ENCODE peak calls at places on chromosomes 6 and 20, in eight cellular contexts. One of them, this sample, is unnamed.

GRCh38 chr20:57659131-57659788 is 39.0 kb upstream of the ZBP1 start:
- DNase-seq in psoas muscle: no peak
- DNase-seq in endodermal cell: peak
- DNase-seq in heart right ventricle: no peak
- DNase-seq in mammary epithelial cell: no peak
- DNase-seq in CD8-positive, alpha-beta memory T cell: peak
- DNase-seq in cardiac muscle cell: no peak
- DNase-seq in CD8-positive, alpha-beta T cell: no peak
- DNase-seq in this sample: no peak

GRCh38 chr20:42442728-42443127 is 747.0 kb downstream of the PTPRT start:
- DNase-seq in CD8-positive, alpha-beta memory T cell: no peak
- DNase-seq in mammary epithelial cell: no peak
- DNase-seq in heart right ventricle: no peak
- DNase-seq in CD8-positive, alpha-beta T cell: no peak
- DNase-seq in cardiac muscle cell: no peak
- DNase-seq in endodermal cell: no peak
- DNase-seq in psoas muscle: no peak
- DNase-seq in this sample: no peak

GRCh38 chr6:150900049-150900448 is 34.5 kb downstream of the MTHFD1L start:
- DNase-seq in psoas muscle: no peak
- DNase-seq in CD8-positive, alpha-beta memory T cell: no peak
- DNase-seq in heart right ventricle: no peak
- DNase-seq in endodermal cell: no peak
- DNase-seq in cardiac muscle cell: no peak
- DNase-seq in mammary epithelial cell: no peak
- DNase-seq in CD8-positive, alpha-beta T cell: no peak
- DNase-seq in this sample: no peak

GRCh38 chr6:110609101-110609500 is 132.7 kb upstream of the SLC22A16 start:
- DNase-seq in CD8-positive, alpha-beta T cell: no peak
- DNase-seq in mammary epithelial cell: no peak
- DNase-seq in endodermal cell: no peak
- DNase-seq in cardiac muscle cell: no peak
- DNase-seq in CD8-positive, alpha-beta memory T cell: no peak
- DNase-seq in heart right ventricle: no peak
- DNase-seq in psoas muscle: no peak
- DNase-seq in this sample: no peak

GRCh38 chr20:43691928-43692524 is 25.1 kb downstream of the MYBL2 start:
- DNase-seq in endodermal cell: peak
- DNase-seq in mammary epithelial cell: peak
- DNase-seq in CD8-positive, alpha-beta memory T cell: peak
- DNase-seq in CD8-positive, alpha-beta T cell: peak
- DNase-seq in heart right ventricle: no peak
- DNase-seq in psoas muscle: peak
- DNase-seq in cardiac muscle cell: peak
- DNase-seq in this sample: no peak

GRCh38 chr6:49269190-49269589 is 193.9 kb downstream of the MMUT start:
- DNase-seq in cardiac muscle cell: no peak
- DNase-seq in psoas muscle: no peak
- DNase-seq in endodermal cell: no peak
- DNase-seq in mammary epithelial cell: peak
- DNase-seq in CD8-positive, alpha-beta memory T cell: no peak
- DNase-seq in heart right ventricle: no peak
- DNase-seq in CD8-positive, alpha-beta T cell: no peak
- DNase-seq in this sample: no peak

GRCh38 chr6:131116755-131117360 is 18.4 kb upstream of the AKAP7 start:
- DNase-seq in heart right ventricle: no peak
- DNase-seq in CD8-positive, alpha-beta T cell: no peak
- DNase-seq in mammary epithelial cell: peak
- DNase-seq in endodermal cell: no peak
- DNase-seq in psoas muscle: no peak
- DNase-seq in cardiac muscle cell: peak
- DNase-seq in CD8-positive, alpha-beta memory T cell: no peak
- DNase-seq in this sample: peak

GRCh38 chr6:65876668-65877067 is 169.6 kb upstream of the EYS start:
- DNase-seq in CD8-positive, alpha-beta memory T cell: no peak
- DNase-seq in cardiac muscle cell: no peak
- DNase-seq in endodermal cell: no peak
- DNase-seq in CD8-positive, alpha-beta T cell: no peak
- DNase-seq in heart right ventricle: no peak
- DNase-seq in psoas muscle: no peak
- DNase-seq in mammary epithelial cell: no peak
- DNase-seq in this sample: no peak

GRCh38 chr6:116111552-116112528 is 11.2 kb downstream of the NT5DC1 start:
- DNase-seq in cardiac muscle cell: peak
- DNase-seq in endodermal cell: peak
- DNase-seq in CD8-positive, alpha-beta T cell: no peak
- DNase-seq in psoas muscle: no peak
- DNase-seq in heart right ventricle: no peak
- DNase-seq in mammary epithelial cell: peak
- DNase-seq in CD8-positive, alpha-beta memory T cell: no peak
- DNase-seq in this sample: no peak

DNA sequence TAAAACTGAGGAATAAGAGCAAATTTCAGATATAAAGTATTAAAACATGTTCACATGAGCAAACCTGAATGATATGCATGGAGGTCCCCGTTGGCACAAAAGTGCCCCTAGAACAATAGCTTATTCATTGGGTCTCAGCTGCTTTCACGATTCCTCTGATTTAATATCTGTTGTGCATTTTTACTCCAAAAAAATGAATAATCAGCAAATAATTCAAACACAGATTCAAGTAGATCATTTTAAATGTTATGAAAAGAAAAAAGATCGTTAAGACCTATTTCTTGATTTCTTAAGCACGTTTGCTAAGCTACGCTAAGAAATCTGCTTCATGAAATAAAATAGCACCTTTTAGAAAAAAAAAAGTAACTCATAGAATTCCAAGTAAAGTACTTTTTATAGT is 21.7 kb downstream of the HUS1B start:
- DNase-seq in psoas muscle: no peak
- DNase-seq in mammary epithelial cell: no peak
- DNase-seq in endodermal cell: no peak
- DNase-seq in cardiac muscle cell: no peak
- DNase-seq in CD8-positive, alpha-beta T cell: no peak
- DNase-seq in heart right ventricle: no peak
- DNase-seq in CD8-positive, alpha-beta memory T cell: no peak
- DNase-seq in this sample: no peak
- H3K4me3 ChIP-seq in psoas muscle: no peak
- H3K4me3 ChIP-seq in mammary epithelial cell: no peak
- H3K4me3 ChIP-seq in endodermal cell: no peak
- H3K4me3 ChIP-seq in cardiac muscle cell: no peak
- H3K4me3 ChIP-seq in CD8-positive, alpha-beta T cell: no peak
- H3K4me3 ChIP-seq in heart right ventricle: no peak
- H3K4me3 ChIP-seq in CD8-positive, alpha-beta memory T cell: no peak
- H3K4me3 ChIP-seq in this sample: no peak

GRCh38 chr20:9348746-9349145 is 165.6 kb upstream of the LAMP5 start:
- DNase-seq in CD8-positive, alpha-beta memory T cell: no peak
- DNase-seq in psoas muscle: no peak
- DNase-seq in heart right ventricle: no peak
- DNase-seq in endodermal cell: no peak
- DNase-seq in cardiac muscle cell: peak
- DNase-seq in mammary epithelial cell: no peak
- DNase-seq in CD8-positive, alpha-beta T cell: no peak
- DNase-seq in this sample: no peak
- H3K27ac ChIP-seq in CD8-positive, alpha-beta memory T cell: no peak
- H3K27ac ChIP-seq in psoas muscle: no peak
- H3K27ac ChIP-seq in heart right ventricle: no peak
- H3K27ac ChIP-seq in endodermal cell: no peak
- H3K27ac ChIP-seq in cardiac muscle cell: peak
- H3K27ac ChIP-seq in mammary epithelial cell: no peak
- H3K27ac ChIP-seq in CD8-positive, alpha-beta T cell: no peak
- H3K27ac ChIP-seq in this sample: no peak

DNA sequence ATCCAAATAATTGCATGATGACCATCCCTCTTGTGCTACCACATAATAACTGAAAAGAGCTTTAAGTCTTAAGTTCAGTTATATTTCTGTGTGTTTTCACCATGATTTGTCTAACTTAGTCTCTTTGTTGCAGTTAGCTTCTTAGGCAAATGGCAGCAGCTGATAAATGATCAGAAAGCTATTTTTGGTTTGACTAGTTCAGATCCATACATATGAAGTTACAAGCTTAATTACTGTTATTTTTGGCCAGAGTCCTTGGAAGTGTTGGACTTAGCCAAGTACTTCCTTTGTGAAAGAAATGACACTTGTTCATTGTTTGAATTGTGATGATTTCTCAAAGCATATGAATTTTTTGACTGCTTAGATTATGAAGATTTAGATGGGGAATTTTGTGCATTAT is 54.2 kb downstream of the HIVEP1 start:
- DNase-seq in CD8-positive, alpha-beta memory T cell: no peak
- DNase-seq in mammary epithelial cell: no peak
- DNase-seq in endodermal cell: no peak
- DNase-seq in cardiac muscle cell: no peak
- DNase-seq in psoas muscle: no peak
- DNase-seq in CD8-positive, alpha-beta T cell: no peak
- DNase-seq in heart right ventricle: no peak
- DNase-seq in this sample: no peak
- H3K4me3 ChIP-seq in CD8-positive, alpha-beta memory T cell: no peak
- H3K4me3 ChIP-seq in mammary epithelial cell: no peak
- H3K4me3 ChIP-seq in endodermal cell: no peak
- H3K4me3 ChIP-seq in cardiac muscle cell: no peak
- H3K4me3 ChIP-seq in psoas muscle: no peak
- H3K4me3 ChIP-seq in CD8-positive, alpha-beta T cell: no peak
- H3K4me3 ChIP-seq in heart right ventricle: no peak
- H3K4me3 ChIP-seq in this sample: no peak

GRCh38 chr6:151914475-151914874 is 107.0 kb downstream of the ESR1 start:
- DNase-seq in CD8-positive, alpha-beta memory T cell: no peak
- DNase-seq in heart right ventricle: no peak
- DNase-seq in psoas muscle: no peak
- DNase-seq in endodermal cell: no peak
- DNase-seq in cardiac muscle cell: no peak
- DNase-seq in mammary epithelial cell: no peak
- DNase-seq in CD8-positive, alpha-beta T cell: no peak
- DNase-seq in this sample: no peak

GRCh38 chr6:151911401-151911800 is 103.9 kb downstream of the ESR1 start:
- DNase-seq in endodermal cell: no peak
- DNase-seq in heart right ventricle: no peak
- DNase-seq in psoas muscle: no peak
- DNase-seq in CD8-positive, alpha-beta memory T cell: no peak
- DNase-seq in cardiac muscle cell: no peak
- DNase-seq in mammary epithelial cell: peak
- DNase-seq in CD8-positive, alpha-beta T cell: no peak
- DNase-seq in this sample: no peak

GRCh38 chr6:151916075-151916474 is 108.6 kb downstream of the ESR1 start:
- DNase-seq in CD8-positive, alpha-beta T cell: no peak
- DNase-seq in heart right ventricle: no peak
- DNase-seq in endodermal cell: no peak
- DNase-seq in cardiac muscle cell: no peak
- DNase-seq in CD8-positive, alpha-beta memory T cell: no peak
- DNase-seq in psoas muscle: no peak
- DNase-seq in mammary epithelial cell: no peak
- DNase-seq in this sample: no peak

GRCh38 chr6:151917531-151918329 is 110.2 kb downstream of the ESR1 start:
- DNase-seq in psoas muscle: no peak
- DNase-seq in CD8-positive, alpha-beta T cell: no peak
- DNase-seq in heart right ventricle: no peak
- DNase-seq in cardiac muscle cell: no peak
- DNase-seq in mammary epithelial cell: peak
- DNase-seq in CD8-positive, alpha-beta memory T cell: no peak
- DNase-seq in endodermal cell: peak
- DNase-seq in this sample: no peak

GRCh38 chr6:151916680-151917164 is 109.2 kb downstream of the ESR1 start:
- DNase-seq in cardiac muscle cell: no peak
- DNase-seq in heart right ventricle: no peak
- DNase-seq in psoas muscle: no peak
- DNase-seq in mammary epithelial cell: peak
- DNase-seq in CD8-positive, alpha-beta memory T cell: no peak
- DNase-seq in endodermal cell: no peak
- DNase-seq in CD8-positive, alpha-beta T cell: no peak
- DNase-seq in this sample: no peak
- H3K27ac ChIP-seq in cardiac muscle cell: no peak
- H3K27ac ChIP-seq in heart right ventricle: no peak
- H3K27ac ChIP-seq in psoas muscle: peak
- H3K27ac ChIP-seq in mammary epithelial cell: peak
- H3K27ac ChIP-seq in CD8-positive, alpha-beta memory T cell: no peak
- H3K27ac ChIP-seq in endodermal cell: no peak
- H3K27ac ChIP-seq in CD8-positive, alpha-beta T cell: no peak
- H3K27ac ChIP-seq in this sample: no peak

GRCh38 chr20:61860588-61860987 is 205.1 kb downstream of the TAF4 start:
- DNase-seq in CD8-positive, alpha-beta T cell: no peak
- DNase-seq in psoas muscle: no peak
- DNase-seq in cardiac muscle cell: no peak
- DNase-seq in CD8-positive, alpha-beta memory T cell: no peak
- DNase-seq in endodermal cell: no peak
- DNase-seq in heart right ventricle: no peak
- DNase-seq in mammary epithelial cell: no peak
- DNase-seq in this sample: no peak

GRCh38 chr20:61856626-61857413 is 208.9 kb downstream of the TAF4 start:
- DNase-seq in CD8-positive, alpha-beta T cell: no peak
- DNase-seq in CD8-positive, alpha-beta memory T cell: no peak
- DNase-seq in endodermal cell: no peak
- DNase-seq in cardiac muscle cell: no peak
- DNase-seq in mammary epithelial cell: no peak
- DNase-seq in psoas muscle: no peak
- DNase-seq in heart right ventricle: no peak
- DNase-seq in this sample: no peak

GRCh38 chr20:61857884-61858283 is 207.8 kb downstream of the TAF4 start:
- DNase-seq in psoas muscle: no peak
- DNase-seq in endodermal cell: no peak
- DNase-seq in mammary epithelial cell: no peak
- DNase-seq in cardiac muscle cell: no peak
- DNase-seq in CD8-positive, alpha-beta memory T cell: no peak
- DNase-seq in heart right ventricle: no peak
- DNase-seq in CD8-positive, alpha-beta T cell: no peak
- DNase-seq in this sample: no peak

GRCh38 chr20:61859712-61860111 is 206.0 kb downstream of the TAF4 start:
- DNase-seq in mammary epithelial cell: no peak
- DNase-seq in heart right ventricle: no peak
- DNase-seq in endodermal cell: no peak
- DNase-seq in CD8-positive, alpha-beta T cell: no peak
- DNase-seq in CD8-positive, alpha-beta memory T cell: no peak
- DNase-seq in cardiac muscle cell: no peak
- DNase-seq in psoas muscle: no peak
- DNase-seq in this sample: no peak

GRCh38 chr20:61857414-61857775 is 208.3 kb downstream of the TAF4 start:
- DNase-seq in CD8-positive, alpha-beta memory T cell: no peak
- DNase-seq in psoas muscle: no peak
- DNase-seq in cardiac muscle cell: no peak
- DNase-seq in mammary epithelial cell: no peak
- DNase-seq in heart right ventricle: peak
- DNase-seq in CD8-positive, alpha-beta T cell: no peak
- DNase-seq in endodermal cell: no peak
- DNase-seq in this sample: no peak
- H3K4me3 ChIP-seq in CD8-positive, alpha-beta memory T cell: no peak
- H3K4me3 ChIP-seq in psoas muscle: no peak
- H3K4me3 ChIP-seq in cardiac muscle cell: no peak
- H3K4me3 ChIP-seq in mammary epithelial cell: no peak
- H3K4me3 ChIP-seq in heart right ventricle: no peak
- H3K4me3 ChIP-seq in CD8-positive, alpha-beta T cell: no peak
- H3K4me3 ChIP-seq in endodermal cell: no peak
- H3K4me3 ChIP-seq in this sample: no peak

This sample was measured in AG04450.